ENCODE peak calls at places on chromosomes 1 and 21, in ten cellular contexts. M, X, F, H, J, K, A, T, B and P are unnamed samples.

GRCh38 chr1:173411835-173412742 is 65.0 kb upstream of the PRDX6 start:
- DNase-seq in T (peak; percentile 96), M (no peak), B (peak; percentile 85), H (peak; percentile 63), A (no peak), X (no peak), F (peak; percentile 88), K (no peak), J (no peak), P (no peak)

GRCh38 chr1:234608720-234609527 is 1.1 kb downstream of the IRF2BP2 start:
- DNase-seq in B (peak; percentile 38), J (peak; percentile 56), K (peak; percentile 74), M (no peak), A (no peak), T (peak; percentile 63), X (no peak), H (no peak), F (peak; percentile 70), P (peak; percentile 45)

GRCh38 chr1:6253380-6253779 is 7.5 kb downstream of the GPR153 start:
- DNase-seq in J (no peak), F (no peak), K (no peak), T (no peak), B (no peak), H (no peak), X (no peak), A (no peak), M (no peak), P (no peak)

GRCh38 chr1:165863346-165863745 is 35.9 kb downstream of the UCK2 start:
- DNase-seq in T (no peak), M (no peak), B (no peak), K (no peak), F (no peak), J (no peak), X (no peak), H (no peak), A (no peak), P (no peak)

GRCh38 chr1:95407864-95408291 is 173.9 kb downstream of the RWDD3 start:
- DNase-seq in J (no peak), T (no peak), B (no peak), X (no peak), F (no peak), M (peak; percentile 4), K (no peak), H (no peak), A (no peak), P (no peak)

GRCh38 chr1:172883387-172883791 is 167.4 kb downstream of the TNFSF18 start:
- DNase-seq in X (no peak), T (no peak), A (no peak), B (no peak), K (no peak), F (no peak), H (no peak), M (no peak), J (no peak), P (no peak)

GRCh38 chr1:225544283-225544682 is 108.6 kb downstream of the ENAH start:
- DNase-seq in X (no peak), A (no peak), K (no peak), M (no peak), T (no peak), F (no peak), H (no peak), B (no peak), J (no peak), P (no peak)

GRCh38 chr1:86455078-86455477 is 13.6 kb upstream of the CLCA1 start:
- DNase-seq in J (no peak), F (no peak), H (no peak), X (no peak), T (no peak), B (no peak), M (no peak), K (no peak), A (no peak), P (no peak)

GRCh38 chr1:172457479-172458130 is 13.7 kb upstream of the PIGC start:
- DNase-seq in B (no peak), A (no peak), H (no peak), J (no peak), X (no peak), F (no peak), K (no peak), T (no peak), M (no peak), P (no peak)

GRCh38 chr1:164590592-164590991 is 31.6 kb downstream of the PBX1 start:
- DNase-seq in J (no peak), X (no peak), B (no peak), H (no peak), F (no peak), K (no peak), M (no peak), T (no peak), A (no peak), P (no peak)

GRCh38 chr1:164588388-164589341 is 29.7 kb downstream of the PBX1 start:
- DNase-seq in B (peak; percentile 94), X (no peak), M (peak; percentile 39), H (peak; percentile 56), J (peak; percentile 86), F (peak; percentile 80), K (peak; percentile 90), T (peak; percentile 83), A (no peak), P (peak; percentile 53)

GRCh38 chr1:164589961-164590507 is 31.1 kb downstream of the PBX1 start:
- DNase-seq in F (no peak), J (no peak), T (no peak), H (no peak), K (no peak), B (no peak), X (no peak), A (no peak), M (no peak), P (no peak)

GRCh38 chr1:164587617-164588367 is 28.8 kb downstream of the PBX1 start:
- DNase-seq in M (no peak), T (no peak), X (no peak), K (no peak), A (no peak), F (peak; percentile 40), J (no peak), H (no peak), B (no peak), P (no peak)

GRCh38 chr1:164589408-164589807 is 30.4 kb downstream of the PBX1 start:
- DNase-seq in T (no peak), H (no peak), X (no peak), B (no peak), M (no peak), A (no peak), K (no peak), F (no peak), J (no peak), P (no peak)
- H3K4me3 ChIP-seq in T (no peak overlapping the region), H (no peak overlapping the region), X (no peak overlapping the region), B (no peak overlapping the region), M (peak overlapping the region; percentile 24), A (no peak overlapping the region), K (peak overlapping the region; percentile 9), F (no peak overlapping the region), J (no peak overlapping the region), P (no peak overlapping the region)

GRCh38 chr1:219575563-219575962 is 37.3 kb downstream of the ZC3H11B start:
- DNase-seq in X (no peak), J (no peak), K (no peak), B (no peak), H (no peak), T (no peak), F (no peak), A (no peak), M (no peak), P (no peak)

GRCh38 chr1:219574484-219575087 is 38.3 kb downstream of the ZC3H11B start:
- DNase-seq in J (no peak), F (no peak), T (no peak), K (no peak), A (no peak), H (no peak), X (no peak), B (no peak), M (no peak), P (no peak)

GRCh38 chr1:219573960-219574359 is 38.9 kb downstream of the ZC3H11B start:
- DNase-seq in H (no peak), X (no peak), A (no peak), T (no peak), F (no peak), J (no peak), B (no peak), M (no peak), K (no peak), P (no peak)

GRCh38 chr1:219577331-219577730 is 35.6 kb downstream of the ZC3H11B start:
- DNase-seq in F (no peak), T (no peak), X (no peak), B (no peak), H (no peak), K (no peak), M (no peak), A (no peak), J (no peak), P (no peak)

GRCh38 chr1:219576931-219577330 is 36.0 kb downstream of the ZC3H11B start:
- DNase-seq in T (no peak), F (no peak), H (no peak), A (no peak), M (no peak), K (no peak), X (no peak), J (no peak), B (no peak), P (no peak)
- H3K4me3 ChIP-seq in T (no peak overlapping the region), F (no peak overlapping the region), H (no peak overlapping the region), A (no peak overlapping the region), M (no peak overlapping the region), K (no peak overlapping the region), X (no peak overlapping the region), J (no peak overlapping the region), B (no peak overlapping the region), P (no peak overlapping the region)

DNA sequence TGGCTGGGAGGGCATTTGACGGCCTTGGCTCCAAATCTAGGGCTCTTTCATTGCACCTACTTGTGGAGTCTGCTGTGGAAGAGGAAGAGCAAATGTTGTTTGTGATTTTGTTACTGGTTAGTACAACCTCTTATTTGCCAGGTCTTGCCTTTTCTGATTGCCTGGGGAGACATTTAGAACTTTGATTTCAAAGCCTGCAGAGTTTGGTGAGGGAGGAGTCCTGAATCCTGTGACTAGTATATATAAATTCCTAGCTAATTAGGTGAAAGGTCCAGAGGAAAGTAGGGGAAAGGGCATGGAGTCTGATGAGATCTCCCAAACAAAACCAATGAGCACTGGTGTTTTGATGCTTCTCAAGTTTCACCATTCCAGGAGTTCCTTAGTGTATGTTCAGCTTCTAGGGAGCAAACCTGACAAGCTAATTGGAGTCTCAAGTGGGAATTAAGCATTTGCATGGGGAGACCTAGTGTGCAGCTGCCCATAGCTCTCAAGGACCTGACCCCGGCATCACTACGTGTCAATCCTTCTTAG is 5.1 kb upstream of the HMGCS2 start:
- DNase-seq in T (peak; percentile 27), J (no peak), M (no peak), H (no peak), B (peak; percentile 86), F (peak; percentile 82), X (no peak), A (no peak), K (no peak), P (no peak)
- H3K4me3 ChIP-seq in T (no peak overlapping the region), J (no peak overlapping the region), M (no peak overlapping the region), H (no peak overlapping the region), B (no peak overlapping the region), F (no peak overlapping the region), X (no peak overlapping the region), A (no peak overlapping the region), K (no peak overlapping the region), P (no peak overlapping the region)

DNA sequence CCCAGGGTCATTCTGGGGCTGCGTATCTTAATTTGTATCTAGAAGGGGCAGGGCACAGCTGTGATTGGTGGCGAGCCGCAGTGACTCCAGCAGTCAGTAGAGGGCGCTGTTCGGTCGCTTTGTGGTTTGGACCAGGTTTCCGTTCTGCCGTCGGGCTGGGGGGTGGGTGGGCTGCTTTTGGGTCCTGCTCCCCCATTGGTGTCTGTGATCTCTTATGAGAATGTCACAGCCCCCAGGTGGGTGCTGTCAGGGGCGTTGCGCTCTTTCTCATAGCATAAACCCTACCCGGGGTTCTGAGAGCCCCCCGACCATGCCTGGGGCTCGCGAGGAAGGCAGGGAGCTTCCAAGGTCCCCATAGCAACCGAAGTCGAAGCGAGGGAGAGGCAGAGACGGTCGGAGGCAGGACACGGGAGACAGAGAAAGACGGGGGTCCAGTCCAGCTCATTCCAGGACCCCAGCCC is 5.4 kb downstream of the TFF3 start:
- DNase-seq in J (no peak), A (peak; percentile 45), H (no peak), X (no peak), K (no peak), M (peak; percentile 60), T (peak; percentile 12), B (peak; percentile 8), F (peak; percentile 17), P (peak; percentile 83)
- H3K4me3 ChIP-seq in J (no peak overlapping the region), A (no peak overlapping the region), H (no peak overlapping the region), X (no peak overlapping the region), K (no peak overlapping the region), M (no peak overlapping the region), T (no peak overlapping the region), B (no peak overlapping the region), F (no peak overlapping the region), P (no peak overlapping the region)